ENCODE peak calls at places on chromosomes 6 and 20, in six cellular contexts. M, W, V, H, G and Q are unnamed samples.

GRCh38 chr6:38876470-38876869 is 161.4 kb downstream of the DNAH8 start:
- DNase-seq in M (no peak), W (no peak), V (no peak), H (no peak), G (no peak), Q (no peak)

GRCh38 chr6:26122793-26123674 is 35.8 kb downstream of the HFE start:
- DNase-seq in M (peak; percentile 96), W (peak; percentile 99), V (peak; percentile 96), H (peak; percentile 95), G (peak; percentile 87), Q (peak; percentile 98)

GRCh38 chr20:48773837-48774418 is 53.9 kb downstream of the PREX1 start:
- DNase-seq in M (no peak), W (no peak), V (no peak), H (peak; percentile 94), G (no peak), Q (no peak)

GRCh38 chr6:131631625-131632284 is 3.7 kb upstream of the MED23 start:
- DNase-seq in M (no peak), W (no peak), V (no peak), H (no peak), G (no peak), Q (no peak)

GRCh38 chr6:79413562-79414002 is 123.6 kb downstream of the LCA5 start:
- DNase-seq in M (no peak), W (no peak), V (no peak), H (no peak), G (no peak), Q (no peak)

GRCh38 chr6:148044261-148044731 is 298.3 kb upstream of the SASH1 start:
- DNase-seq in M (no peak), W (no peak), V (no peak), H (no peak), G (no peak), Q (no peak)

GRCh38 chr6:117555882-117556498 is 46.3 kb downstream of the GOPC start:
- DNase-seq in M (peak; percentile 58), W (no peak), V (no peak), H (no peak), G (no peak), Q (no peak)

GRCh38 chr20:56359212-56360132 is 698 bp downstream of the FAM210B start:
- DNase-seq in M (peak; percentile 65), W (peak; percentile 48), V (peak; percentile 79), H (no peak), G (peak; percentile 79), Q (peak; percentile 15)

GRCh38 chr6:31572041-31572911 is at the start of gene LTA:
- DNase-seq in M (no peak), W (no peak), V (peak; percentile 72), H (no peak), G (no peak), Q (no peak)

GRCh38 chr6:8829296-8829695 is 394.0 kb upstream of the SLC35B3 start:
- DNase-seq in M (no peak), W (no peak), V (no peak), H (no peak), G (no peak), Q (no peak)

GRCh38 chr6:39927159-39927558 is 7.1 kb downstream of the MOCS1 start:
- DNase-seq in M (no peak), W (no peak), V (no peak), H (no peak), G (no peak), Q (peak; percentile 31)

GRCh38 chr6:18595774-18596528 is 208.8 kb downstream of the RNF144B start:
- DNase-seq in M (peak; percentile 67), W (peak; percentile 56), V (no peak), H (peak; percentile 35), G (no peak), Q (peak; percentile 25)

GRCh38 chr20:43953919-43954617 is 39.4 kb downstream of the TOX2 start:
- DNase-seq in M (no peak), W (no peak), V (no peak), H (no peak), G (no peak), Q (no peak)
- H3K4me3 ChIP-seq in M (no peak overlapping the region), W (no peak overlapping the region), V (no peak overlapping the region), H (no peak overlapping the region), G (no peak overlapping the region), Q (no peak overlapping the region)

GRCh38 chr20:37417857-37418501 is 72.0 kb downstream of the SRC start:
- DNase-seq in M (no peak), W (no peak), V (no peak), H (no peak), G (no peak), Q (no peak)
- TF ChIP-seq CTCF in M (no peak), W (peak; percentile 8), V (no peak), H (no peak), G (no peak), Q (no peak)

DNA sequence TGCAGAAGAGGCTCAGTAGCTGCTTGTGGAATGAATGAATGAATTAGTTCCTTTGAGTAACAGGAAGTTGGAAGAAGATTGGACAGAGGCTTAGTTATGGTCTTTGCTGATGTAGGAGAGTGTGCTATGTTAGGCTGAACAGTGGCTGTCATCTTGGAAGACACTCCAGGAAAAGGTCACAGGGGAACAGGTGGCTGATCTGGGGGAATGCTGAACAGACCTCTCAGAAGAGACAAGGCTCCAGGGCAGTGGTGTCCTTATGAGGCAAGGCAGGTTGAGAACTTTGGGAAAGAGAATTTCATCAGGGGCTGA is 62.3 kb downstream of the UTRN start:
- DNase-seq in M (no peak), W (no peak), V (no peak), H (no peak), G (no peak), Q (no peak)
- H3K4me3 ChIP-seq in M (no peak overlapping the region), W (no peak overlapping the region), V (no peak overlapping the region), H (no peak overlapping the region), G (no peak overlapping the region), Q (no peak overlapping the region)

DNA sequence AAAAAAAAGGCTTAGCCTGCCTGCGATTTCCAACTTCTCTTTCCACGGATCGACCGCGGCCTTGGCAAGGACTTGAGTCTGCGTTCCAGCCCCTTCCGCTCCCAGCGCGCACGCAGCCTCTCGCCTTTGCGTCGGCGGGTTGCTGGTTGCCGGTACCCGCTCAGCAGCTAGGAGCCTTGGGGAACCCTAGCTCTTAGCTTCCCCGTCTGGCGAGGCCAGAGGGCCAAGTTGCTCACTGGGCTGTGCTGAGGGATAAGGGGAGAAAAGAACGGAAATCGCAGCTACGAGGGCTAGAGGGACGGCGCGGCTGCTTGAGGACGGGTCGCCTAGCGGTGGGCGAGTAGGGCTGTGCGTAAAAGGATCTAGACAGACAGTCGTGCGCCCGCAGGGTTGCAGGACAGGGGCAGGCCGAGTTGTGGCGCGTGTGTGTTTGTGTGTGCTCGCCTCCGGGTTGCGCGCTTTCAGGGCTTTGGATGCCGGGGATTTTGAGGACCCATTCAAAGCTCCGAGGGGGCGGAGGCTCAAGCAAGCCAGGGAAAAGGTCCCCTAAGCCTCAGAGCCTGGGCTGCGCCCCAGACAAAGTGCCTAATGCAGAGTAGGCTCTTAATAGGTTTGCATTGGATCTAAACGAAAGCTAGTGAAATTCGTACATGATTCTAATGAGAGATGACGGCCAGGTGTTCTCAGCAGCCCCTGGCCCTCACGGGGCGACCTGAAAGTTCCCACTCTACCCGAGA is 40.5 kb upstream of the OSTM1 start:
- DNase-seq in M (no peak), W (peak; percentile 41), V (peak; percentile 80), H (peak; percentile 61), G (peak; percentile 76), Q (no peak)
- TF ChIP-seq CTCF in M (peak; percentile 8), W (no peak), V (no peak), H (no peak), G (no peak), Q (peak; percentile 4)

GRCh38 chr20:32205502-32206382 is 1.8 kb downstream of the PLAGL2 start:
- DNase-seq in M (no peak), W (no peak), V (no peak), H (peak; percentile 61), G (no peak), Q (no peak)
- H3K4me3 ChIP-seq in M (peak overlapping the region; percentile 72), W (peak overlapping the region; percentile 92), V (peak overlapping the region; percentile 76), H (peak overlapping the region; percentile 87), G (peak overlapping the region; percentile 91), Q (peak overlapping the region; percentile 100)